ENCODE peak calls at places on chromosomes 11 and 22, in five cellular contexts. One of them, this sample, is unnamed.
A peak's percentile ranks its signal among the peaks of the same experiment; 100 is the strongest.

GRCh38 chr11:94151903-94152677 is 23.4 kb downstream of the PANX1 start:
- DNase-seq in AG08396: peak; percentile 75
- DNase-seq in fibroblast of mammary gland: peak; percentile 92
- DNase-seq in BJ: peak; percentile 52
- DNase-seq in pancreas: no peak
- DNase-seq in this sample: peak; percentile 62

GRCh38 chr11:11860103-11860979 is 18.6 kb downstream of the USP47 start:
- DNase-seq in pancreas: no peak
- DNase-seq in BJ: no peak
- DNase-seq in fibroblast of mammary gland: peak; percentile 61
- DNase-seq in AG08396: no peak
- DNase-seq in this sample: no peak

GRCh38 chr22:39839198-39839597 is 54.4 kb downstream of the ENTHD1 start:
- DNase-seq in BJ: no peak
- DNase-seq in pancreas: no peak
- DNase-seq in fibroblast of mammary gland: no peak
- DNase-seq in AG08396: no peak
- DNase-seq in this sample: no peak

GRCh38 chr11:134536219-134536618 is 124.2 kb upstream of the B3GAT1 start:
- DNase-seq in fibroblast of mammary gland: no peak
- DNase-seq in BJ: no peak
- DNase-seq in pancreas: no peak
- DNase-seq in AG08396: no peak
- DNase-seq in this sample: no peak

GRCh38 chr22:49767355-49768062 is 60.2 kb downstream of the BRD1 start:
- DNase-seq in fibroblast of mammary gland: peak; percentile 63
- DNase-seq in pancreas: peak; percentile 13
- DNase-seq in BJ: no peak
- DNase-seq in AG08396: peak; percentile 70
- DNase-seq in this sample: peak; percentile 32

GRCh38 chr22:36991220-36991619 is 28.0 kb downstream of the TST start:
- DNase-seq in BJ: no peak
- DNase-seq in AG08396: no peak
- DNase-seq in fibroblast of mammary gland: peak; percentile 9
- DNase-seq in pancreas: no peak
- DNase-seq in this sample: no peak

GRCh38 chr11:44763111-44763820 is 36.5 kb downstream of the TSPAN18 start:
- DNase-seq in BJ: no peak
- DNase-seq in AG08396: no peak
- DNase-seq in fibroblast of mammary gland: no peak
- DNase-seq in pancreas: no peak
- DNase-seq in this sample: no peak

GRCh38 chr11:6682591-6682935 is 577 bp downstream of the MRPL17 start:
- DNase-seq in AG08396: no peak
- DNase-seq in pancreas: no peak
- DNase-seq in fibroblast of mammary gland: peak; percentile 12
- DNase-seq in BJ: no peak
- DNase-seq in this sample: no peak

GRCh38 chr11:35260342-35260985 is 121.5 kb downstream of the CD44 start:
- DNase-seq in pancreas: no peak
- DNase-seq in BJ: peak; percentile 83
- DNase-seq in AG08396: peak; percentile 77
- DNase-seq in fibroblast of mammary gland: peak; percentile 91
- DNase-seq in this sample: no peak

GRCh38 chr11:62176766-62177165 is 13.2 kb upstream of the SCGB1D1 start:
- DNase-seq in fibroblast of mammary gland: no peak
- DNase-seq in AG08396: no peak
- DNase-seq in BJ: no peak
- DNase-seq in pancreas: no peak
- DNase-seq in this sample: no peak

GRCh38 chr11:113532697-113533424 is 57.7 kb upstream of the DRD2 start:
- DNase-seq in BJ: no peak
- DNase-seq in AG08396: peak; percentile 61
- DNase-seq in fibroblast of mammary gland: peak; percentile 71
- DNase-seq in pancreas: peak; percentile 59
- DNase-seq in this sample: no peak

GRCh38 chr22:44166877-44167276 is 13.8 kb upstream of the PARVG start:
- DNase-seq in fibroblast of mammary gland: no peak
- DNase-seq in AG08396: no peak
- DNase-seq in BJ: no peak
- DNase-seq in pancreas: no peak
- DNase-seq in this sample: no peak

GRCh38 chr11:3836903-3837302 is 3.9 kb downstream of the RHOG start:
- DNase-seq in fibroblast of mammary gland: no peak
- DNase-seq in AG08396: no peak
- DNase-seq in pancreas: peak; percentile 36
- DNase-seq in BJ: no peak
- DNase-seq in this sample: peak; percentile 89

GRCh38 chr11:110921742-110922200 is 209.5 kb upstream of the ARHGAP20 start:
- DNase-seq in fibroblast of mammary gland: peak; percentile 51
- DNase-seq in pancreas: no peak
- DNase-seq in AG08396: no peak
- DNase-seq in BJ: no peak
- DNase-seq in this sample: no peak

GRCh38 chr11:1845571-1846452 is 7.0 kb downstream of the TNNI2 start:
- DNase-seq in AG08396: no peak
- DNase-seq in pancreas: no peak
- DNase-seq in fibroblast of mammary gland: no peak
- DNase-seq in BJ: no peak
- DNase-seq in this sample: peak; percentile 62

GRCh38 chr11:128595221-128595620 is 7.9 kb upstream of the ETS1 start:
- DNase-seq in AG08396: no peak
- DNase-seq in pancreas: no peak
- DNase-seq in fibroblast of mammary gland: peak; percentile 30
- DNase-seq in BJ: no peak
- DNase-seq in this sample: no peak

GRCh38 chr11:313304-313786 is 495 bp upstream of the IFITM1 start:
- DNase-seq in fibroblast of mammary gland: no peak
- DNase-seq in AG08396: no peak
- DNase-seq in pancreas: no peak
- DNase-seq in BJ: no peak
- DNase-seq in this sample: no peak

GRCh38 chr11:104705475-104706195 is 192.6 kb downstream of the CASP12 start:
- DNase-seq in pancreas: peak; percentile 23
- DNase-seq in BJ: no peak
- DNase-seq in AG08396: no peak
- DNase-seq in fibroblast of mammary gland: no peak
- DNase-seq in this sample: peak; percentile 57

GRCh38 chr11:132131962-132132361 is 761.5 kb downstream of the NTM start:
- DNase-seq in fibroblast of mammary gland: no peak
- DNase-seq in BJ: no peak
- DNase-seq in AG08396: no peak
- DNase-seq in pancreas: no peak
- DNase-seq in this sample: no peak

GRCh38 chr11:70826541-70826943 is 425.8 kb downstream of the SHANK2 start:
- DNase-seq in fibroblast of mammary gland: no peak
- DNase-seq in BJ: no peak
- DNase-seq in pancreas: no peak
- DNase-seq in AG08396: peak; percentile 45
- DNase-seq in this sample: no peak

GRCh38 chr11:100671471-100671870 is 15.6 kb upstream of the ARHGAP42 start:
- DNase-seq in pancreas: no peak
- DNase-seq in BJ: no peak
- DNase-seq in fibroblast of mammary gland: no peak
- DNase-seq in AG08396: no peak
- DNase-seq in this sample: no peak

GRCh38 chr11:113248702-113249490 is 65.5 kb upstream of the TTC12 start:
- DNase-seq in fibroblast of mammary gland: no peak
- DNase-seq in BJ: no peak
- DNase-seq in pancreas: no peak
- DNase-seq in AG08396: no peak
- DNase-seq in this sample: no peak

GRCh38 chr22:37538590-37539357 is 19.6 kb upstream of the CARD10 start:
- DNase-seq in pancreas: peak; percentile 93
- DNase-seq in BJ: peak; percentile 45
- DNase-seq in AG08396: peak; percentile 92
- DNase-seq in fibroblast of mammary gland: peak; percentile 94
- DNase-seq in this sample: peak; percentile 98

GRCh38 chr11:66568124-66568916 is at the start of gene CTSF:
- DNase-seq in AG08396: peak; percentile 99
- DNase-seq in pancreas: peak; percentile 87
- DNase-seq in BJ: no peak
- DNase-seq in fibroblast of mammary gland: peak; percentile 70
- DNase-seq in this sample: peak; percentile 96

GRCh38 chr11:77379253-77379652 is 77.8 kb upstream of the GDPD4 start:
- DNase-seq in BJ: no peak
- DNase-seq in fibroblast of mammary gland: peak; percentile 27
- DNase-seq in pancreas: no peak
- DNase-seq in AG08396: no peak
- DNase-seq in this sample: no peak

GRCh38 chr11:73463359-73463758 is 87.2 kb downstream of the RELT start:
- DNase-seq in pancreas: no peak
- DNase-seq in AG08396: peak; percentile 28
- DNase-seq in fibroblast of mammary gland: peak; percentile 60
- DNase-seq in BJ: no peak
- DNase-seq in this sample: no peak

GRCh38 chr11:38990841-38991240 is 2392.8 kb upstream of the RAG2 start:
- DNase-seq in AG08396: no peak
- DNase-seq in BJ: no peak
- DNase-seq in pancreas: no peak
- DNase-seq in fibroblast of mammary gland: no peak
- DNase-seq in this sample: no peak

GRCh38 chr11:14789879-14790484 is 102.0 kb downstream of the CYP2R1 start:
- DNase-seq in pancreas: no peak
- DNase-seq in fibroblast of mammary gland: peak; percentile 20
- DNase-seq in AG08396: no peak
- DNase-seq in BJ: no peak
- DNase-seq in this sample: no peak

GRCh38 chr11:47553417-47553746 is 450 bp upstream of the CELF1 start:
- DNase-seq in AG08396: no peak
- DNase-seq in fibroblast of mammary gland: peak; percentile 45
- DNase-seq in pancreas: no peak
- DNase-seq in BJ: no peak
- DNase-seq in this sample: no peak